ENCODE peak calls at places on chromosomes 2 and 18, in five cellular contexts. R is activated effector memory CD4-positive, alpha-beta T cell treated with Interleukin-2 at 50 U/mL for 16 hours; C is aorta; P is GM04504; S is AG04449. E is an unnamed sample.

GRCh38 chr2:210072922-210073509 is 70.6 kb downstream of the RPE start:
- DNase-seq in R (no peak), S (no peak), C (no peak), P (peak), E (no peak)

GRCh38 chr18:37362158-37362890 is 203.3 kb downstream of the CELF4 start:
- DNase-seq in R (no peak), C (no peak), S (no peak), P (no peak), E (no peak)

GRCh38 chr2:38095996-38096861 is 20.3 kb upstream of the CYP1B1 start:
- DNase-seq in C (peak), S (no peak), R (no peak), P (no peak), E (no peak)

GRCh38 chr18:3998698-3999333 is 456.3 kb downstream of the DLGAP1 start:
- DNase-seq in S (no peak), P (peak), R (no peak), C (no peak), E (no peak)

GRCh38 chr2:46461716-46462171 is 17.6 kb upstream of the TMEM247 start:
- DNase-seq in C (no peak), P (no peak), R (no peak), S (no peak), E (no peak)

GRCh38 chr2:46535360-46535759 is 56.0 kb downstream of the TMEM247 start:
- DNase-seq in P (no peak), C (no peak), R (no peak), S (no peak), E (no peak)

GRCh38 chr18:54130177-54130576 is 94.3 kb downstream of the MBD2 start:
- DNase-seq in C (no peak), S (no peak), P (no peak), R (no peak), E (no peak)

GRCh38 chr18:36638224-36638623 is 190.6 kb downstream of the TPGS2 start:
- DNase-seq in S (no peak), R (no peak), C (no peak), P (no peak), E (no peak)

GRCh38 chr2:43169091-43169936 is 57.1 kb downstream of the ZFP36L2 start:
- DNase-seq in R (no peak), C (no peak), S (no peak), P (no peak), E (peak)

GRCh38 chr2:191152841-191153240 is 2.0 kb upstream of the STAT4 start:
- DNase-seq in S (no peak), P (no peak), R (no peak), C (no peak), E (no peak)

GRCh38 chr2:46114981-46115380 is 182.2 kb upstream of the EPAS1 start:
- DNase-seq in P (no peak), R (no peak), S (no peak), C (no peak), E (no peak)

GRCh38 chr2:19312949-19313348 is 45.5 kb downstream of the OSR1 start:
- DNase-seq in P (no peak), S (no peak), C (no peak), R (no peak), E (no peak)

GRCh38 chr2:175890636-175891242 is 111.3 kb downstream of the LNPK start:
- DNase-seq in S (no peak), C (no peak), R (no peak), P (no peak), E (no peak)

GRCh38 chr2:71680925-71681324 is 227.6 kb downstream of the DYSF start:
- DNase-seq in S (no peak), R (no peak), C (peak), P (no peak), E (peak)

GRCh38 chr2:236168110-236169067 is at the start of gene GBX2:
- DNase-seq in R (no peak), P (no peak), C (peak), S (no peak), E (peak)

GRCh38 chr2:55581435-55581834 is 36.0 kb downstream of the PPP4R3B start:
- DNase-seq in C (no peak), S (no peak), R (no peak), P (no peak), E (no peak)

GRCh38 chr2:3575534-3576324 is 669 bp downstream of the RPS7 start:
- DNase-seq in C (no peak), R (peak), S (no peak), P (no peak), E (no peak)

GRCh38 chr18:63159590-63159989 is 160.0 kb downstream of the BCL2 start:
- DNase-seq in P (no peak), S (no peak), R (no peak), C (no peak), E (no peak)

GRCh38 chr2:119249855-119250775 is 26.5 kb downstream of the STEAP3 start:
- DNase-seq in R (no peak), C (peak), S (no peak), P (no peak), E (no peak)

GRCh38 chr18:43780782-43781340 is 503.6 kb upstream of the SYT4 start:
- DNase-seq in R (no peak), P (peak), C (no peak), S (peak), E (no peak)

GRCh38 chr18:3966985-3967856 is 487.9 kb downstream of the DLGAP1 start:
- DNase-seq in P (no peak), S (peak), R (no peak), C (peak), E (no peak)

GRCh38 chr2:120227111-120227991 is 4.2 kb upstream of the TMEM185B start:
- DNase-seq in R (no peak), S (no peak), C (peak), P (no peak), E (peak)

GRCh38 chr2:20314562-20315521 is 35.8 kb downstream of the PUM2 start:
- DNase-seq in P (no peak), S (no peak), C (no peak), R (no peak), E (no peak)

GRCh38 chr2:240532032-240532775 is 25.6 kb downstream of the ANKMY1 start:
- DNase-seq in R (no peak), P (no peak), S (no peak), C (no peak), E (no peak)

GRCh38 chr2:219176818-219177593 is at the start of gene CNPPD1:
- DNase-seq in C (peak), R (peak), P (peak), S (no peak), E (peak)

GRCh38 chr18:2717407-2717806 is 61.9 kb downstream of the SMCHD1 start:
- DNase-seq in C (no peak), P (no peak), S (no peak), R (no peak), E (no peak)

GRCh38 chr18:53757346-53757745 is 467.1 kb downstream of the MBD2 start:
- DNase-seq in C (no peak), P (no peak), S (no peak), R (no peak), E (no peak)

GRCh38 chr2:134718095-134718955 is 475 bp downstream of the TMEM163 start:
- DNase-seq in C (no peak), S (no peak), R (no peak), P (no peak), E (peak)

GRCh38 chr2:85577386-85578242 is at the start of gene VAMP8:
- DNase-seq in P (no peak), R (peak), C (no peak), S (no peak), E (peak)

E was measured in upper lobe of right lung.